ENCODE peak calls at places on chromosomes 4 and X, in eight cellular contexts. One of them, this sample, is unnamed. For H3K4me1, the result is how much of the 10 kb centered on the place peaks cover.

GRCh38 chr4:126051709-126052424 is 737.1 kb downstream of the FAT4 start:
- DNase-seq in transverse colon: no peak
- DNase-seq in tibial nerve: no peak
- DNase-seq in GM23248: peak
- DNase-seq in right atrium auricular region: no peak
- DNase-seq in CD8-positive, alpha-beta T cell: no peak
- DNase-seq in neural progenitor cell: no peak
- DNase-seq in right lobe of liver: no peak
- DNase-seq in this sample: no peak

GRCh38 chr4:139711461-139711860 is 45.8 kb downstream of the MGST2 start:
- DNase-seq in transverse colon: peak
- DNase-seq in CD8-positive, alpha-beta T cell: no peak
- DNase-seq in right lobe of liver: no peak
- DNase-seq in right atrium auricular region: no peak
- DNase-seq in GM23248: no peak
- DNase-seq in tibial nerve: no peak
- DNase-seq in neural progenitor cell: no peak
- DNase-seq in this sample: peak

GRCh38 chr4:17781072-17781830 is at the start of gene FAM184B:
- DNase-seq in right lobe of liver: no peak
- DNase-seq in tibial nerve: no peak
- DNase-seq in right atrium auricular region: no peak
- DNase-seq in neural progenitor cell: peak
- DNase-seq in GM23248: peak
- DNase-seq in transverse colon: no peak
- DNase-seq in CD8-positive, alpha-beta T cell: no peak
- DNase-seq in this sample: peak

GRCh38 chrX:136028383-136028984 is 43.2 kb downstream of the SLC9A6 start:
- DNase-seq in transverse colon: no peak
- DNase-seq in GM23248: peak
- DNase-seq in right atrium auricular region: no peak
- DNase-seq in neural progenitor cell: peak
- DNase-seq in tibial nerve: no peak
- DNase-seq in right lobe of liver: no peak
- DNase-seq in CD8-positive, alpha-beta T cell: no peak
- DNase-seq in this sample: peak

GRCh38 chr4:94931626-94932025 is 173.9 kb downstream of the BMPR1B start:
- DNase-seq in right atrium auricular region: no peak
- DNase-seq in neural progenitor cell: peak
- DNase-seq in GM23248: no peak
- DNase-seq in right lobe of liver: no peak
- DNase-seq in CD8-positive, alpha-beta T cell: no peak
- DNase-seq in transverse colon: no peak
- DNase-seq in tibial nerve: no peak
- DNase-seq in this sample: no peak

GRCh38 chr4:57065730-57066482 is 44.3 kb downstream of the IGFBP7 start:
- DNase-seq in CD8-positive, alpha-beta T cell: no peak
- DNase-seq in right atrium auricular region: no peak
- DNase-seq in neural progenitor cell: no peak
- DNase-seq in GM23248: peak
- DNase-seq in transverse colon: no peak
- DNase-seq in right lobe of liver: no peak
- DNase-seq in tibial nerve: no peak
- DNase-seq in this sample: no peak

GRCh38 chr4:4408576-4409335 is 21.9 kb downstream of the NSG1 start:
- DNase-seq in GM23248: no peak
- DNase-seq in right atrium auricular region: no peak
- DNase-seq in right lobe of liver: no peak
- DNase-seq in tibial nerve: no peak
- DNase-seq in transverse colon: no peak
- DNase-seq in CD8-positive, alpha-beta T cell: no peak
- DNase-seq in neural progenitor cell: no peak
- DNase-seq in this sample: no peak

GRCh38 chrX:155105919-155106318 is 34.6 kb downstream of the BRCC3 start:
- DNase-seq in CD8-positive, alpha-beta T cell: no peak
- DNase-seq in right lobe of liver: no peak
- DNase-seq in GM23248: no peak
- DNase-seq in tibial nerve: no peak
- DNase-seq in right atrium auricular region: no peak
- DNase-seq in transverse colon: no peak
- DNase-seq in neural progenitor cell: no peak
- DNase-seq in this sample: no peak

GRCh38 chr4:17324431-17324830 is 187.5 kb downstream of the QDPR start:
- DNase-seq in neural progenitor cell: peak
- DNase-seq in right atrium auricular region: no peak
- DNase-seq in CD8-positive, alpha-beta T cell: peak
- DNase-seq in tibial nerve: peak
- DNase-seq in GM23248: peak
- DNase-seq in right lobe of liver: no peak
- DNase-seq in transverse colon: peak
- DNase-seq in this sample: peak

GRCh38 chrX:44062842-44063241 is 89.7 kb upstream of the NDP start:
- DNase-seq in transverse colon: no peak
- DNase-seq in neural progenitor cell: no peak
- DNase-seq in GM23248: peak
- DNase-seq in right atrium auricular region: no peak
- DNase-seq in tibial nerve: no peak
- DNase-seq in right lobe of liver: no peak
- DNase-seq in CD8-positive, alpha-beta T cell: no peak
- DNase-seq in this sample: no peak

GRCh38 chr4:104973708-104974107 is 173.0 kb upstream of the TET2 start:
- DNase-seq in right lobe of liver: no peak
- DNase-seq in tibial nerve: no peak
- DNase-seq in CD8-positive, alpha-beta T cell: no peak
- DNase-seq in GM23248: no peak
- DNase-seq in transverse colon: no peak
- DNase-seq in right atrium auricular region: no peak
- DNase-seq in neural progenitor cell: no peak
- DNase-seq in this sample: no peak

GRCh38 chr4:24419147-24420034 is 165.0 kb downstream of the DHX15 start:
- DNase-seq in tibial nerve: peak
- DNase-seq in transverse colon: peak
- DNase-seq in GM23248: peak
- DNase-seq in right atrium auricular region: peak
- DNase-seq in CD8-positive, alpha-beta T cell: peak
- DNase-seq in neural progenitor cell: peak
- DNase-seq in right lobe of liver: peak
- DNase-seq in this sample: peak

GRCh38 chr4:144645621-144646522 is at the start of gene HHIP:
- DNase-seq in CD8-positive, alpha-beta T cell: no peak
- DNase-seq in right lobe of liver: peak
- DNase-seq in neural progenitor cell: peak
- DNase-seq in GM23248: peak
- DNase-seq in tibial nerve: peak
- DNase-seq in right atrium auricular region: no peak
- DNase-seq in transverse colon: peak
- DNase-seq in this sample: peak

GRCh38 chrX:100410083-100410590 is at the start of gene PCDH19:
- DNase-seq in transverse colon: peak
- DNase-seq in GM23248: peak
- DNase-seq in neural progenitor cell: peak
- DNase-seq in right lobe of liver: peak
- DNase-seq in right atrium auricular region: no peak
- DNase-seq in CD8-positive, alpha-beta T cell: no peak
- DNase-seq in tibial nerve: peak
- DNase-seq in this sample: peak

GRCh38 chr4:84852081-84852480 is 114.4 kb downstream of the WDFY3 start:
- DNase-seq in right atrium auricular region: no peak
- DNase-seq in tibial nerve: no peak
- DNase-seq in CD8-positive, alpha-beta T cell: no peak
- DNase-seq in neural progenitor cell: no peak
- DNase-seq in GM23248: no peak
- DNase-seq in transverse colon: no peak
- DNase-seq in right lobe of liver: no peak
- DNase-seq in this sample: no peak

GRCh38 chrX:135688137-135688536 is 25.3 kb upstream of the CT45A1 start:
- DNase-seq in tibial nerve: no peak
- DNase-seq in neural progenitor cell: peak
- DNase-seq in right atrium auricular region: no peak
- DNase-seq in right lobe of liver: no peak
- DNase-seq in GM23248: peak
- DNase-seq in CD8-positive, alpha-beta T cell: no peak
- DNase-seq in transverse colon: no peak
- DNase-seq in this sample: no peak

GRCh38 chr4:180407273-180407885 is 1835.8 kb upstream of the TENM3 start:
- DNase-seq in GM23248: no peak
- DNase-seq in neural progenitor cell: no peak
- DNase-seq in transverse colon: no peak
- DNase-seq in right lobe of liver: no peak
- DNase-seq in CD8-positive, alpha-beta T cell: no peak
- DNase-seq in tibial nerve: no peak
- DNase-seq in right atrium auricular region: no peak
- DNase-seq in this sample: no peak

DNA sequence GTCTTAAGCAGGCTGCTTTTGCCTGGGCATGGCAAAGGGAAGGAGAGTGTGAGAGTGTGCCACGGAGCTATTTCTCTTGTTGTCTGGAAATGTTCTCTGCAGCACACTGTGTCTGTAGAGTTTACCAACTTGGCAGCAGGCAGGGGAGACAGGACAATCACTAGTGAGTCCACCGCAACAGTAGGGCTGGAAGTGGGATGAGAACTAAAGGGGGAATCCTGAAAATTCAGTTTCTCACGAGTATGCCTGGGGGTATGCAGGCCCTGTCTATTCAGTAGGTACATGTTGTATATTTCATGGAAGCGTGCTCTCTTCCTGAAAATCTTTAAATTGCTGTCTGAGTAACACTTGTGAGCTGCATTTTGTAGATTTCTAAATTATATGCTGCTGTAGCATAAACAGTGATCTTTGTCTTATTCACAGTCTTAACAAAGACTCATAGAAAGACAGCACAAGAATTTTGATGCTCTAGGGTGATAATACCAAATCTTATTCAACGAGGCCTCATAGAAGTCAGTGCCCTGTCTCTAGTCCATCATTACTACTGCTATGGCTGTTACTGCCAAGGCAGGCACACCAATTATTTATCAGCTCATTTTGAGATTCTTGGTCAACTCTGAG is 200.4 kb upstream of the LEF1 start:
- DNase-seq in GM23248: no peak
- DNase-seq in CD8-positive, alpha-beta T cell: no peak
- DNase-seq in tibial nerve: no peak
- DNase-seq in right lobe of liver: no peak
- DNase-seq in neural progenitor cell: no peak
- DNase-seq in transverse colon: no peak
- DNase-seq in right atrium auricular region: no peak
- DNase-seq in this sample: no peak
- H3K4me1 ChIP-seq in GM23248: under half
- H3K4me1 ChIP-seq in CD8-positive, alpha-beta T cell: under half
- H3K4me1 ChIP-seq in tibial nerve: under half
- H3K4me1 ChIP-seq in right lobe of liver: under half
- H3K4me1 ChIP-seq in neural progenitor cell: half or more
- H3K4me1 ChIP-seq in transverse colon: under half
- H3K4me1 ChIP-seq in right atrium auricular region: under half
- H3K4me1 ChIP-seq in this sample: under half

DNA sequence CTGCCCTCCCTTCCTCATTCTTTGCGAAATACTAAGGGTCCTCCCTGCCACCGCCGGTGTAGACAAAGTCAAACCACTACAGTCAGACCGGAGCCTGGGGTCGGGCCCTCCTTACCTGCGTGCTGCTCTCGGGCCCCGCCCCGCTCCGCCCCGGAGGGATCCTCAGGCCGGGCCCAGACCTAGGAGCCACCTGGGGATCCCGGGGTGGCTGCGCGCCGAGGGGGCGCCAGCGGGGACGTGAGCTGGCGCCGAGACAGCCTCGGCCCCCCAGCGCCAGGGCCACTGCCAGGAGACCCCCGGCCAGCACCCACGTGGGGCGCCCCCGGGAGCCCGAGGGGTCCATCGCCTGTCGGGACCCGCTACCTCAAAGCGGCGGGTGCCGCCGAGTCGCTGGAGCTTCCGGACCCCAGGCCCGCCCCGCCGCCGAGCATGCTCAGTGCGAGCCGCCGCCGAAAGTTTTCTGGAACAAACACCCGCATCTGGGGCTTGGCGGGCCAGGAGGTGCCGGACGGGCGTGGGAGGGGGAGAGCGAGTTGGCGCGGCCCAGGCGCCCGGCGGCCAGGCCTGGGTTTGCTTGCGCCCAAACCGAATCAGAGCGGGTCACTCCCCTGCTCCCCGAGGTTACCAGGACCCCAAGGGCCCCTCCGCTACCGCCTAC is at the start of gene EVC2:
- DNase-seq in right atrium auricular region: peak
- DNase-seq in tibial nerve: peak
- DNase-seq in GM23248: peak
- DNase-seq in right lobe of liver: peak
- DNase-seq in CD8-positive, alpha-beta T cell: peak
- DNase-seq in neural progenitor cell: peak
- DNase-seq in transverse colon: peak
- DNase-seq in this sample: peak
- H3K4me1 ChIP-seq in right atrium auricular region: under half
- H3K4me1 ChIP-seq in tibial nerve: under half
- H3K4me1 ChIP-seq in GM23248: under half
- H3K4me1 ChIP-seq in right lobe of liver: under half
- H3K4me1 ChIP-seq in CD8-positive, alpha-beta T cell: under half
- H3K4me1 ChIP-seq in neural progenitor cell: under half
- H3K4me1 ChIP-seq in transverse colon: under half
- H3K4me1 ChIP-seq in this sample: under half

GRCh38 chr4:2871466-2871865 is 27.8 kb downstream of the ADD1 start:
- DNase-seq in neural progenitor cell: no peak
- DNase-seq in right atrium auricular region: no peak
- DNase-seq in CD8-positive, alpha-beta T cell: no peak
- DNase-seq in transverse colon: no peak
- DNase-seq in tibial nerve: no peak
- DNase-seq in right lobe of liver: no peak
- DNase-seq in GM23248: no peak
- DNase-seq in this sample: no peak
- H3K4me1 ChIP-seq in neural progenitor cell: under half
- H3K4me1 ChIP-seq in right atrium auricular region: under half
- H3K4me1 ChIP-seq in CD8-positive, alpha-beta T cell: under half
- H3K4me1 ChIP-seq in transverse colon: half or more
- H3K4me1 ChIP-seq in tibial nerve: half or more
- H3K4me1 ChIP-seq in right lobe of liver: half or more
- H3K4me1 ChIP-seq in GM23248: under half
- H3K4me1 ChIP-seq in this sample: under half

GRCh38 chr4:77745792-77746191 is 73.4 kb downstream of the CNOT6L start:
- DNase-seq in transverse colon: no peak
- DNase-seq in neural progenitor cell: no peak
- DNase-seq in right lobe of liver: no peak
- DNase-seq in GM23248: no peak
- DNase-seq in CD8-positive, alpha-beta T cell: no peak
- DNase-seq in tibial nerve: no peak
- DNase-seq in right atrium auricular region: no peak
- DNase-seq in this sample: no peak

GRCh38 chr4:77740480-77740879 is 78.7 kb downstream of the CNOT6L start:
- DNase-seq in transverse colon: no peak
- DNase-seq in GM23248: no peak
- DNase-seq in right atrium auricular region: no peak
- DNase-seq in CD8-positive, alpha-beta T cell: no peak
- DNase-seq in right lobe of liver: no peak
- DNase-seq in tibial nerve: no peak
- DNase-seq in neural progenitor cell: no peak
- DNase-seq in this sample: no peak

DNA sequence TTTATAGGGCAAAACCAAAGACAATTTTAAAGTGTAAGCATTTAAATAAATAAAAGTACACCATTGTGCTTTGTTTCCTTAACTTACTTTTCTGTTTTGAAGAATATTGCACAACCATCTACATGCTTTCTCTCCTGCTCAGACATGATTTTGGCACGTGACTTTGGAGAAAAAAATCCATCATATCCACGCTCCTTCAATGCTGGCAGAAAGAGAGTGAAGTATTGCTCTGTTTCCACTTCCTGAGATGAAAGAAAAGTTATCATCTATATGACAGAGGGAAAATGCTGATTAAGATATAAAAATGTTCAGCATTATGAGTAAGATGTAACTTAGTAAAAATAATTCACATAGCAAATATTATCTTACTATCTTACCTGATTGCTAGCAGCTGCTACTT is 77.1 kb downstream of the CNOT6L start:
- DNase-seq in right atrium auricular region: no peak
- DNase-seq in transverse colon: no peak
- DNase-seq in GM23248: no peak
- DNase-seq in right lobe of liver: no peak
- DNase-seq in neural progenitor cell: no peak
- DNase-seq in tibial nerve: no peak
- DNase-seq in CD8-positive, alpha-beta T cell: no peak
- DNase-seq in this sample: no peak
- H3K4me1 ChIP-seq in right atrium auricular region: under half
- H3K4me1 ChIP-seq in transverse colon: under half
- H3K4me1 ChIP-seq in GM23248: under half
- H3K4me1 ChIP-seq in right lobe of liver: under half
- H3K4me1 ChIP-seq in neural progenitor cell: under half
- H3K4me1 ChIP-seq in tibial nerve: under half
- H3K4me1 ChIP-seq in CD8-positive, alpha-beta T cell: under half
- H3K4me1 ChIP-seq in this sample: under half